ENCODE peak calls at places on chromosomes 5 and 9, in four cellular contexts. One of them, this sample, is unnamed.

GRCh38 chr9:21535396-21535795 is 53.3 kb upstream of the IFNE start:
- DNase-seq in lower lobe of right lung: no peak
- DNase-seq in GM23248: no peak
- DNase-seq in ovary: no peak
- DNase-seq in this sample: no peak

GRCh38 chr5:180346358-180346757 is 6.8 kb downstream of the GFPT2 start:
- DNase-seq in lower lobe of right lung: no peak
- DNase-seq in GM23248: no peak
- DNase-seq in ovary: no peak
- DNase-seq in this sample: peak

GRCh38 chr5:90939208-90939607 is 380.6 kb downstream of the ADGRV1 start:
- DNase-seq in lower lobe of right lung: no peak
- DNase-seq in GM23248: peak
- DNase-seq in ovary: no peak
- DNase-seq in this sample: no peak

GRCh38 chr5:9954869-9955268 is 294.8 kb downstream of the ATPSCKMT start:
- DNase-seq in lower lobe of right lung: no peak
- DNase-seq in GM23248: peak
- DNase-seq in ovary: no peak
- DNase-seq in this sample: no peak

GRCh38 chr5:56323505-56323904 is 90.4 kb upstream of the ANKRD55 start:
- DNase-seq in lower lobe of right lung: no peak
- DNase-seq in GM23248: peak
- DNase-seq in ovary: no peak
- DNase-seq in this sample: peak

GRCh38 chr5:78361226-78361993 is 993 bp downstream of the SCAMP1 start:
- DNase-seq in lower lobe of right lung: no peak
- DNase-seq in GM23248: peak
- DNase-seq in ovary: peak
- DNase-seq in this sample: peak

GRCh38 chr5:179113143-179113530 is 53.0 kb downstream of the ZNF354C start:
- DNase-seq in lower lobe of right lung: no peak
- DNase-seq in GM23248: no peak
- DNase-seq in ovary: no peak
- DNase-seq in this sample: no peak

GRCh38 chr9:88741335-88741734 is 206.4 kb downstream of the NXNL2 start:
- DNase-seq in lower lobe of right lung: no peak
- DNase-seq in GM23248: no peak
- DNase-seq in ovary: no peak
- DNase-seq in this sample: peak

GRCh38 chr9:114805670-114806551 is at the start of gene TNFSF15:
- DNase-seq in lower lobe of right lung: peak
- DNase-seq in GM23248: no peak
- DNase-seq in ovary: peak
- DNase-seq in this sample: peak

GRCh38 chr5:115389799-115390382 is 93.4 kb upstream of the CCDC112 start:
- DNase-seq in lower lobe of right lung: peak
- DNase-seq in GM23248: no peak
- DNase-seq in ovary: no peak
- DNase-seq in this sample: no peak

GRCh38 chr5:179414459-179415215 is 69.4 kb upstream of the ADAMTS2 start:
- DNase-seq in lower lobe of right lung: no peak
- DNase-seq in GM23248: no peak
- DNase-seq in ovary: no peak
- DNase-seq in this sample: peak

GRCh38 chr5:82109013-82109412 is 137.2 kb downstream of the ATG10 start:
- DNase-seq in lower lobe of right lung: no peak
- DNase-seq in GM23248: no peak
- DNase-seq in ovary: no peak
- DNase-seq in this sample: no peak

GRCh38 chr5:78661691-78662090 is 13.1 kb upstream of the LHFPL2 start:
- DNase-seq in lower lobe of right lung: no peak
- DNase-seq in GM23248: no peak
- DNase-seq in ovary: no peak
- DNase-seq in this sample: no peak

GRCh38 chr9:12781334-12781733 is 6.5 kb downstream of the LURAP1L start:
- DNase-seq in lower lobe of right lung: no peak
- DNase-seq in GM23248: no peak
- DNase-seq in ovary: no peak
- DNase-seq in this sample: no peak

GRCh38 chr9:120872775-120873502 is 4.0 kb downstream of the PHF19 start:
- DNase-seq in lower lobe of right lung: no peak
- DNase-seq in GM23248: no peak
- DNase-seq in ovary: no peak
- DNase-seq in this sample: no peak

GRCh38 chr5:52751137-52751536 is 36.6 kb upstream of the ITGA1 start:
- DNase-seq in lower lobe of right lung: no peak
- DNase-seq in GM23248: no peak
- DNase-seq in ovary: no peak
- DNase-seq in this sample: no peak

GRCh38 chr9:133952598-133953550 is 39.2 kb downstream of the VAV2 start:
- DNase-seq in lower lobe of right lung: peak
- DNase-seq in GM23248: no peak
- DNase-seq in ovary: no peak
- DNase-seq in this sample: no peak

GRCh38 chr9:93100265-93100636 is 4.2 kb downstream of the CARD19 start:
- DNase-seq in lower lobe of right lung: peak
- DNase-seq in GM23248: no peak
- DNase-seq in ovary: no peak
- DNase-seq in this sample: no peak

GRCh38 chr5:159911349-159911748 is 4.9 kb upstream of the ADRA1B start:
- DNase-seq in lower lobe of right lung: no peak
- DNase-seq in GM23248: no peak
- DNase-seq in ovary: no peak
- DNase-seq in this sample: no peak

GRCh38 chr5:33180900-33181299 is 259.9 kb upstream of the TARS1 start:
- DNase-seq in lower lobe of right lung: no peak
- DNase-seq in GM23248: peak
- DNase-seq in ovary: no peak
- DNase-seq in this sample: no peak

GRCh38 chr9:83505282-83505681 is 32.9 kb downstream of the FRMD3 start:
- DNase-seq in lower lobe of right lung: no peak
- DNase-seq in GM23248: no peak
- DNase-seq in ovary: no peak
- DNase-seq in this sample: no peak

GRCh38 chr5:151808451-151809169 is 36.9 kb downstream of the G3BP1 start:
- DNase-seq in lower lobe of right lung: no peak
- DNase-seq in GM23248: peak
- DNase-seq in ovary: no peak
- DNase-seq in this sample: no peak

GRCh38 chr9:106657951-106658350 is 205.0 kb upstream of the ZNF462 start:
- DNase-seq in lower lobe of right lung: no peak
- DNase-seq in GM23248: no peak
- DNase-seq in ovary: no peak
- DNase-seq in this sample: no peak

GRCh38 chr9:97484134-97484533 is 17.3 kb upstream of the TMOD1 start:
- DNase-seq in lower lobe of right lung: no peak
- DNase-seq in GM23248: no peak
- DNase-seq in ovary: no peak
- DNase-seq in this sample: no peak

DNA sequence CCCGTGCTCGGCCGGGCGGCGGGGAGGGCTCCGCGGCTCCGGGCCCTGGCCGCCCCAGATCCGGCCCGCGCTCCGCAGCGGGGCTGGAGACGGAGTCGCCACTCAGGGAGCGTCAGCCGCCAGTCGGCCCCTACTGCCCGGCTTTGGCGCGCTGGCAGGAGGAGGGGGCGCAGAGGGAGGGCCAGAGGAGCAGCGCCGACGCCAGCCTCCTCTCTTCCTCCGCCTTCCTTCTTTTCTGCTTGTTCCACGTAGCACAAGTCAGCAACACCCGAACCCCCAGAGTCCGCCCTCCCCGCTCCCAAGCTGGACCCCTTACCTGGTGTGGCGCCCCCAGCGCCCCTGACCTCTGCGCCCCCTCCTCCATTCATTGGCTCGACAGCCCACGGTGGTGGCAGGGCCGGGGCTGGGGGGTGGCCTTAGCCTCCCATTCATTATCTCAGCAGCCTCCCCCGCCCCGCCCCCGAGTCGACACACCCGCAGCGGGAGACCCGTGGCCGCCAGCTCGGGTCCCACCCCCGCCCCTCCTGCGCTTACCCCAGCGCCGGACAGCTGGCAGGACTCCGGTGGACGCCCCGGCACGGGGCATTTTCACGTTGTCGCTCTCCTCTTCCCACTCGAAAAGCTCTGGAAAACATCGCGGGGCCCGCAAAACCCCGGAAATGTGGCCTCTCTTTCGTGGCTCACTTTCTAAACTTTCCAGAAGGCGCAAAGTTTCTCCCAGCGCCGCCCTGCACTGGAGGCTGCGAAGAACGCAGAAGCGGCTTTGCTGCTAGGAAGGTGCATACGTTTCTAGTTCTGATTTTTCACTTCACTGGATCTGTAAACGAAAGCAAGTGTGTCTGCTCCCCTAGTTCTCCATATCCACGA is at the start of gene LPAR1:
- DNase-seq in lower lobe of right lung: peak
- DNase-seq in GM23248: peak
- DNase-seq in ovary: peak
- DNase-seq in this sample: peak
- H3K27ac ChIP-seq in lower lobe of right lung: peak
- H3K27ac ChIP-seq in GM23248: peak
- H3K27ac ChIP-seq in ovary: peak
- H3K27ac ChIP-seq in this sample: peak

GRCh38 chr5:23012842-23013241 is 159.7 kb upstream of the CDH12 start:
- DNase-seq in lower lobe of right lung: no peak
- DNase-seq in GM23248: no peak
- DNase-seq in ovary: no peak
- DNase-seq in this sample: no peak
- H3K4me3 ChIP-seq in lower lobe of right lung: peak
- H3K4me3 ChIP-seq in GM23248: no peak
- H3K4me3 ChIP-seq in ovary: peak
- H3K4me3 ChIP-seq in this sample: no peak

GRCh38 chr9:37566716-37567115 is 9.5 kb downstream of the FBXO10 start:
- DNase-seq in lower lobe of right lung: no peak
- DNase-seq in GM23248: no peak
- DNase-seq in ovary: no peak
- DNase-seq in this sample: no peak
- H3K27ac ChIP-seq in lower lobe of right lung: no peak
- H3K27ac ChIP-seq in GM23248: no peak
- H3K27ac ChIP-seq in ovary: no peak
- H3K27ac ChIP-seq in this sample: no peak

DNA sequence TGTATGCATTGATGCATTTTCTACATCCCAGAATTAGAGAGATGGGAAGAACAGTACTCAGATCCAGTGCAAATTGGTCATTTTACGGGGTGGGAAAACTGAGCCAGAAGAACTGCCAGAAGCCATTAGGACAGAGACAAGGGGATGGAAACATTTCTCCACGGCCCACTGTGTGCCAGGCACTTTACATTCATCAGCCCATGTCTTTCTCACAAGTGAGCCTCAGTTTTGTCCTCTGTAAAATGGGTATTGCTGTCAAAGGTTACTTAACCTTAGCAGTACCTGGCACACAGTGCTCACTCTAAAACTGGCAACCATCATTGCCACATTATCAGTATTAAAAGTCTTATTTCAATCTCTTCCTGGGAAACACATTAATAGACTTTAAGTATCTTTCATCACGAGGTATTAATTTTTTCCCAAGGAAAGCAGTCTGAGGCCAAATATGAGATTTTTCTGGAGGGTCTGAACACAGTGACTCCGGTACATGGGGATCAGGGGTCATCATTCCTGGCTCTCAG is 5.2 kb downstream of the DUSP1 start:
- DNase-seq in lower lobe of right lung: no peak
- DNase-seq in GM23248: peak
- DNase-seq in ovary: peak
- DNase-seq in this sample: no peak
- H3K4me3 ChIP-seq in lower lobe of right lung: peak
- H3K4me3 ChIP-seq in GM23248: peak
- H3K4me3 ChIP-seq in ovary: peak
- H3K4me3 ChIP-seq in this sample: peak

GRCh38 chr5:69372394-69372793 is 2.8 kb downstream of the RAD17 start:
- DNase-seq in lower lobe of right lung: no peak
- DNase-seq in GM23248: no peak
- DNase-seq in ovary: no peak
- DNase-seq in this sample: no peak

GRCh38 chr5:69378376-69378775 is 8.8 kb downstream of the RAD17 start:
- DNase-seq in lower lobe of right lung: no peak
- DNase-seq in GM23248: no peak
- DNase-seq in ovary: no peak
- DNase-seq in this sample: no peak

GRCh38 chr5:69369369-69370121 is at the start of the genes AK6, RAD17 and TAF9:
- DNase-seq in lower lobe of right lung: peak
- DNase-seq in GM23248: peak
- DNase-seq in ovary: peak
- DNase-seq in this sample: peak

DNA sequence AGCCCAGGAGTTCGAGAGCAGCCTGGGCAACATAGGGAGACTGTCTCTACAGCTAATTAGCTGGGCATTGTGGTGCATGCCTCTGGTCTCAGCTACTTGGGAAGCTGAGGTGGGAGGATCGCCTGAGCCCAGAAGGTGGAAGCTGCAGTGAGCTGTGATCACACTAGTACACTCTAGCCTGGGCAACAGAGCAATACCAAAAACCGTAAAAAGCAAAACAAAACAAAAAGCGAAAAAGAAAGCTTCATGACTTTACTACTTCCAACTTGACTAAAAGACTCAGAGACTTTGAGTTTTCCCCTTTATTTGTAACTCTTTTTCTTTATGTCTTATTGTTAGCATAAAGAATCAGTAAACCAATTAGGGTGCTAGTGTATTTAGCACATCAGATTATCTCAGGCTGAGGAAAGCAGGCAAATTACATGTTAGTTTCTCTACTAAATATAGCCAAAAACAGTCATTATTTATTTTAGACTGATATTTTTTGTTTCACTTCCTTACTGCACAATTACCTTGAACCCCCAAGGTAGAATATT is 5.4 kb downstream of the RAD17 start:
- DNase-seq in lower lobe of right lung: no peak
- DNase-seq in GM23248: no peak
- DNase-seq in ovary: no peak
- DNase-seq in this sample: no peak
- H3K27ac ChIP-seq in lower lobe of right lung: no peak
- H3K27ac ChIP-seq in GM23248: no peak
- H3K27ac ChIP-seq in ovary: no peak
- H3K27ac ChIP-seq in this sample: no peak

GRCh38 chr5:21031001-21031400 is 1043.0 kb upstream of the CDH18 start:
- DNase-seq in lower lobe of right lung: no peak
- DNase-seq in GM23248: no peak
- DNase-seq in ovary: no peak
- DNase-seq in this sample: no peak
- H3K4me3 ChIP-seq in lower lobe of right lung: no peak
- H3K4me3 ChIP-seq in GM23248: no peak
- H3K4me3 ChIP-seq in ovary: no peak
- H3K4me3 ChIP-seq in this sample: no peak

DNA sequence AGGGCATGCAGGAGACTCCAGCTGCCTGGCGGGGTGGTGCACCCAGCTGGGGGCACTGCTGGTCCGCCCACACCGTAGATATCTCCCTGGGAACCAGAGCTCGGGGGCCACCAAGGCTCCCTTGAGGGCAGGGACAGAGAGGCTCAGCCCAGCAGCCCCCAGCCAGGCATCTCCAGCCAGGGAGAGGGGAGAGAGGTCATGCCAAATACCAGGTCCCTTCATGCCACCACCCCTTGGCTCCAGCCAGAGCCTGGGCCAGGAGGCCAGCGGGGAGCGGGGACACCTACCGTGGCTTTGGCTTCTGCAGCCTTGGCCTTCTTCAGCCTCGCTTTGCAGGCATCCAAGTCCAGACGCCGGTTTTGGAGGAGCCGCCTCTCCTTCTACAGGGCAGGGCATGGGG is 14.0 kb downstream of the SH3GLB2 start:
- DNase-seq in lower lobe of right lung: no peak
- DNase-seq in GM23248: no peak
- DNase-seq in ovary: no peak
- DNase-seq in this sample: peak
- H3K27ac ChIP-seq in lower lobe of right lung: no peak
- H3K27ac ChIP-seq in GM23248: no peak
- H3K27ac ChIP-seq in ovary: no peak
- H3K27ac ChIP-seq in this sample: no peak

This sample was measured in osteoblast.